ENCODE peak calls at places on chromosome 10, in nine cellular contexts. B, H, O, Q, A, R, W, Z and C are unnamed samples.

GRCh38 chr10:119005377-119006043 is 24.0 kb upstream of the NANOS1 start:
- DNase-seq in B (peak; percentile 10), R (peak; percentile 46), H (no peak), Z (no peak), W (no peak), O (no peak), A (peak; percentile 49), Q (peak; percentile 46), C (no peak)

GRCh38 chr10:46992794-46993552 is 81.7 kb downstream of the PTPN20 start:
- DNase-seq in B (peak; percentile 71), Z (peak; percentile 42), A (peak; percentile 34), H (peak; percentile 62), Q (peak; percentile 73), R (peak; percentile 41), O (no peak), W (no peak), C (peak; percentile 91)

GRCh38 chr10:78545756-78546155 is 512.1 kb downstream of the RPS24 start:
- DNase-seq in A (no peak), B (peak; percentile 34), O (no peak), Q (no peak), H (no peak), Z (no peak), W (no peak), R (no peak), C (no peak)

GRCh38 chr10:25843551-25844170 is 90.4 kb upstream of the MYO3A start:
- DNase-seq in W (no peak), A (peak; percentile 6), H (no peak), O (no peak), Q (no peak), R (no peak), Z (no peak), B (no peak), C (no peak)

GRCh38 chr10:86362566-86363183 is 3.9 kb downstream of the GRID1 start:
- DNase-seq in Z (no peak), H (peak; percentile 14), B (no peak), O (peak; percentile 30), A (no peak), R (no peak), W (no peak), Q (no peak), C (no peak)

GRCh38 chr10:34758447-34758996 is 56.6 kb downstream of the PARD3 start:
- DNase-seq in W (no peak), R (peak; percentile 95), B (peak; percentile 52), Z (no peak), Q (peak; percentile 60), H (no peak), A (peak; percentile 96), O (no peak), C (peak; percentile 38)

GRCh38 chr10:121595321-121595805 is 2.9 kb downstream of the FGFR2 start:
- DNase-seq in R (no peak), O (no peak), Z (no peak), W (no peak), H (no peak), A (peak; percentile 32), B (no peak), Q (no peak), C (no peak)

GRCh38 chr10:91220954-91221696 is 662 bp downstream of the PCGF5 start:
- DNase-seq in W (peak; percentile 36), Z (peak; percentile 62), O (no peak), A (peak; percentile 9), Q (peak; percentile 26), B (peak; percentile 23), R (peak; percentile 14), H (no peak), C (no peak)

GRCh38 chr10:132798403-132798802 is 12.5 kb upstream of the NKX6-2 start:
- DNase-seq in B (no peak), H (no peak), Z (no peak), W (no peak), Q (no peak), A (no peak), O (no peak), R (no peak), C (no peak)

GRCh38 chr10:77506517-77506916 is 131.1 kb downstream of the KCNMA1 start:
- DNase-seq in B (no peak), Q (peak; percentile 36), H (no peak), O (no peak), R (no peak), W (no peak), A (peak; percentile 52), Z (no peak), C (no peak)

GRCh38 chr10:114537791-114538543 is 120.1 kb downstream of the ABLIM1 start:
- DNase-seq in A (no peak), W (no peak), B (no peak), R (no peak), Q (no peak), Z (peak; percentile 73), H (no peak), O (no peak), C (no peak)

GRCh38 chr10:103888113-103888841 is 29.7 kb downstream of the STN1 start:
- DNase-seq in H (peak; percentile 75), W (peak; percentile 87), Q (peak; percentile 91), Z (no peak), B (peak; percentile 86), R (peak; percentile 87), O (no peak), A (peak; percentile 86), C (peak; percentile 93)

GRCh38 chr10:44193567-44194220 is 191.2 kb downstream of the CXCL12 start:
- DNase-seq in A (no peak), B (no peak), W (no peak), Z (no peak), Q (no peak), O (no peak), R (no peak), H (no peak), C (no peak)

GRCh38 chr10:6729071-6729773 is 149.1 kb upstream of the PRKCQ start:
- DNase-seq in H (no peak), B (peak; percentile 63), Q (no peak), W (no peak), A (peak; percentile 72), R (peak; percentile 84), Z (no peak), O (no peak), C (peak; percentile 83)

GRCh38 chr10:70893227-70894006 is 5.1 kb upstream of the PCBD1 start:
- DNase-seq in W (no peak), O (no peak), Z (no peak), A (no peak), H (no peak), B (no peak), Q (no peak), R (no peak), C (no peak)

GRCh38 chr10:95840121-95840520 is 67.7 kb upstream of the CC2D2B start:
- DNase-seq in Z (no peak), O (no peak), Q (no peak), W (no peak), R (peak; percentile 5), B (no peak), A (no peak), H (no peak), C (no peak)

GRCh38 chr10:3741688-3742461 is 43.1 kb downstream of the KLF6 start:
- DNase-seq in H (no peak), A (peak; percentile 45), Q (no peak), Z (no peak), B (peak; percentile 22), W (no peak), R (peak; percentile 27), O (no peak), C (peak; percentile 19)
- H3K4me3 ChIP-seq in H (peak overlapping the region; percentile 7), A (peak overlapping the region; percentile 45), Q (no peak overlapping the region), Z (no peak overlapping the region), B (no peak overlapping the region), W (no peak overlapping the region), R (no peak overlapping the region), O (no peak overlapping the region), C (peak overlapping the region; percentile 9)

GRCh38 chr10:92419740-92420553 is 129.0 kb downstream of the MARCHF5 start:
- DNase-seq in B (peak; percentile 66), Z (peak; percentile 13), W (peak; percentile 62), H (peak; percentile 43), R (peak; percentile 29), O (no peak), Q (peak; percentile 65), A (peak; percentile 33), C (peak; percentile 6)

GRCh38 chr10:92418221-92418620 is 127.3 kb downstream of the MARCHF5 start:
- DNase-seq in A (no peak), Z (no peak), H (no peak), R (no peak), B (no peak), Q (peak; percentile 19), W (no peak), O (no peak), C (no peak)

GRCh38 chr10:92418891-92419290 is 127.9 kb downstream of the MARCHF5 start:
- DNase-seq in A (no peak), R (no peak), B (no peak), Q (no peak), Z (no peak), O (no peak), H (no peak), W (no peak), C (no peak)

GRCh38 chr10:92421550-92421949 is 130.6 kb downstream of the MARCHF5 start:
- DNase-seq in R (no peak), W (no peak), O (no peak), Z (no peak), Q (no peak), A (no peak), B (no peak), H (no peak), C (no peak)

GRCh38 chr10:92420554-92421275 is 129.7 kb downstream of the MARCHF5 start:
- DNase-seq in R (no peak), B (no peak), O (no peak), Q (no peak), Z (peak; percentile 30), W (no peak), A (no peak), H (no peak), C (no peak)
- H3K4me3 ChIP-seq in R (no peak overlapping the region), B (peak overlapping the region; percentile 41), O (no peak overlapping the region), Q (peak overlapping the region; percentile 44), Z (peak overlapping the region; percentile 18), W (no peak overlapping the region), A (peak overlapping the region; percentile 32), H (peak overlapping the region; percentile 21), C (no peak overlapping the region)

DNA sequence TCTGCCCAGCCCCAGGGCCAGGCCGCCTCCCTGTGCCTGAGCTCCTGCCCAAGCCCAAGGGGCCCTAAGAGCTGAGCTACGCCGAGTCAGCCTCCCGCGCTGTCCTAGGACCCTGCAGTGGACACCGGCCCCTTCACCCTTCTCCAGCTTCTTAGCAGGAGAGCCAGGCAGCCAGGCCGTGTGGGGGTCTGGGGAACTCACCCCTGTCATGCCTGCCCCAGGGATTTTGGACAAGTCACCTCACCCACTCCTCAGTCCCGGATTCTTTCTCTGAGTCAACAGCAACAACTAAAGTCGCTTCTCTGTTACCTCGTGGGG is 79.3 kb downstream of the MKI67 start:
- DNase-seq in B (no peak), O (no peak), Z (no peak), H (no peak), Q (no peak), W (no peak), A (no peak), R (no peak), C (no peak)
- H3K4me3 ChIP-seq in B (no peak overlapping the region), O (no peak overlapping the region), Z (no peak overlapping the region), H (no peak overlapping the region), Q (no peak overlapping the region), W (no peak overlapping the region), A (no peak overlapping the region), R (peak overlapping the region; percentile 77), C (no peak overlapping the region)

DNA sequence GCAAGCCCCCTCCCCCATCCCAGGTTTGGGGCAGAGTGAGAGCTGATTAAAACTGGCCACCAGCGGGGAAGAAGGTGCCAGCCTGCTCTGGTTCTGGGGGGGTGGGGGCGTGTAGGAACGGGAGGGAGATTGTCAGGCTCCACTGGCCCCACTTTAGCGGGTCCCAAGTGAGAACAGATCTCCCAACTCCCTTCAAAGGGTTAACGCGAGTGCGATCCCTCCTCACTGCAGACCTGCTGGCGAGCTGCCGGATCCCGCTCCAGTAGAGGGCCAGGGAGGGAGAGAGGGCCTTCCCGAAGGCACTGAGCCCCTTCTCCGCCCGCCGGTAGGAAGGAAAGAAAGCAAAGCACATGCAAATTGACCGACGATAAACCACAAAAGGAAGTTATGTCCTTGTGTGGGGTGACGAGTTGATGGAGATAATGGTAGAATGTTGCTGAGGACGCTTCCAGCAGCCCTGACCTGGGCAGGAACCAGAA is 1.3 kb downstream of the NRG3 start:
- DNase-seq in R (no peak), W (no peak), Q (no peak), B (no peak), O (no peak), H (no peak), Z (peak; percentile 78), A (no peak), C (no peak)
- H3K4me3 ChIP-seq in R (no peak overlapping the region), W (no peak overlapping the region), Q (peak overlapping the region; percentile 31), B (peak overlapping the region; percentile 42), O (no peak overlapping the region), H (peak overlapping the region; percentile 36), Z (peak overlapping the region; percentile 66), A (no peak overlapping the region), C (no peak overlapping the region)